ENCODE peak calls at places on chromosomes 3 and 15, in seven cellular contexts. E is DMS153; Y is WTC11; D is H9; V is uterus; R is A172; F is activated T-helper 1 cell treated with anti-CD3 and anti-CD28 coated beads, Interleukin-2, amount 50 U/mL, for 16 hours. W is an unnamed sample.

GRCh38 chr15:75779504-75779903 is 63.7 kb upstream of the UBE2Q2 start:
- DNase-seq in E (no peak), R (no peak), Y (no peak), D (no peak), F (no peak), V (no peak), W (no peak)

GRCh38 chr3:53996153-53996861 is 104.6 kb upstream of the SELENOK start:
- DNase-seq in F (no peak), D (no peak), E (no peak), Y (no peak), R (peak; percentile 51), V (no peak), W (no peak)

GRCh38 chr3:117477214-117477755 is 767.7 kb downstream of the TUSC7 start:
- DNase-seq in Y (no peak), F (no peak), D (no peak), E (no peak), R (no peak), V (no peak), W (no peak)

GRCh38 chr15:90869601-90870353 is 1.4 kb downstream of the FURIN start:
- DNase-seq in Y (peak; percentile 69), V (peak; percentile 41), F (no peak), R (peak; percentile 97), E (peak; percentile 46), D (peak; percentile 84), W (no peak)

GRCh38 chr3:136957751-136958288 is at the start of gene IL20RB:
- DNase-seq in F (no peak), Y (peak; percentile 32), D (peak; percentile 32), R (peak; percentile 35), V (no peak), E (no peak), W (no peak)

GRCh38 chr3:31634485-31634884 is 101.8 kb downstream of the STT3B start:
- DNase-seq in V (no peak), E (no peak), R (no peak), Y (no peak), D (no peak), F (no peak), W (no peak)

GRCh38 chr15:80856400-80856799 is 77.2 kb downstream of the CEMIP start:
- DNase-seq in V (no peak), R (no peak), E (no peak), F (no peak), D (no peak), Y (no peak), W (no peak)

GRCh38 chr3:158936530-158937113 is 134.8 kb downstream of the MFSD1 start:
- DNase-seq in R (peak; percentile 11), D (peak; percentile 48), E (no peak), V (no peak), F (no peak), Y (peak; percentile 38), W (no peak)

GRCh38 chr15:39417351-39417750 is 163.5 kb upstream of the THBS1 start:
- DNase-seq in D (no peak), V (no peak), Y (no peak), F (no peak), R (no peak), E (no peak), W (no peak)

GRCh38 chr3:86800116-86800515 is 190.8 kb downstream of the VGLL3 start:
- DNase-seq in E (no peak), Y (no peak), R (no peak), V (no peak), F (no peak), D (no peak), W (no peak)

GRCh38 chr3:159458010-159458409 is 530.6 kb upstream of the IL12A start:
- DNase-seq in D (peak; percentile 35), Y (peak; percentile 11), V (no peak), F (no peak), E (no peak), R (peak; percentile 100), W (no peak)

GRCh38 chr3:27675287-27675686 is 46.8 kb downstream of the EOMES start:
- DNase-seq in F (no peak), D (no peak), V (no peak), R (no peak), E (no peak), Y (no peak), W (peak; percentile 89)

GRCh38 chr3:23611737-23612295 is 193.9 kb upstream of the UBE2E1 start:
- DNase-seq in E (no peak), F (no peak), D (no peak), R (peak; percentile 44), Y (no peak), V (peak; percentile 72), W (no peak)

GRCh38 chr3:34020221-34020620 is 221.8 kb downstream of the PDCD6IP start:
- DNase-seq in Y (no peak), R (no peak), E (no peak), D (no peak), V (no peak), F (no peak), W (no peak)

GRCh38 chr15:71044006-71044405 is 71.3 kb upstream of the THSD4 start:
- DNase-seq in E (no peak), R (no peak), D (no peak), Y (no peak), F (no peak), V (no peak), W (no peak)

GRCh38 chr3:13579089-13579488 is 30.2 kb downstream of the FBLN2 start:
- DNase-seq in E (no peak), R (peak; percentile 62), F (no peak), D (no peak), Y (no peak), V (no peak), W (no peak)

GRCh38 chr3:121619691-121620090 is 26.5 kb downstream of the FBXO40 start:
- DNase-seq in V (no peak), E (no peak), Y (no peak), D (no peak), R (no peak), F (no peak), W (no peak)

GRCh38 chr3:5694267-5694666 is 506.8 kb downstream of the EDEM1 start:
- DNase-seq in F (no peak), R (no peak), E (no peak), Y (no peak), V (no peak), D (no peak), W (no peak)

GRCh38 chr3:30007668-30008067 is 598.7 kb upstream of the TGFBR2 start:
- DNase-seq in F (no peak), D (no peak), V (no peak), Y (no peak), E (no peak), R (peak; percentile 27), W (no peak)

GRCh38 chr3:43041517-43041916 is 62.4 kb downstream of the GASK1A start:
- DNase-seq in F (no peak), D (no peak), E (no peak), R (no peak), Y (no peak), V (no peak), W (no peak)

GRCh38 chr3:127131625-127132170 is 61.2 kb upstream of the PRR23E start:
- DNase-seq in E (no peak), D (no peak), R (no peak), Y (no peak), V (no peak), F (no peak), W (no peak)

GRCh38 chr3:52024765-52025452 is 29.2 kb upstream of the RPL29 start:
- DNase-seq in E (no peak), Y (no peak), R (no peak), V (no peak), F (no peak), D (no peak), W (no peak)

GRCh38 chr3:71926242-71926560 is 141.3 kb upstream of the PROK2 start:
- DNase-seq in F (no peak), R (peak; percentile 8), E (peak; percentile 65), D (peak; percentile 92), Y (peak; percentile 70), V (no peak), W (peak; percentile 72)